ENCODE peak calls at places on chromosomes 12 and 14, in four cellular contexts. One of them, this sample, is unnamed.

GRCh38 chr14:82528011-82528410 is 994.4 kb upstream of the SEL1L start:
- DNase-seq in tibial artery: no peak
- DNase-seq in small intestine: no peak
- DNase-seq in WERI-Rb-1: no peak
- DNase-seq in this sample: no peak

GRCh38 chr12:96258451-96258933 is 64.3 kb downstream of the ELK3 start:
- DNase-seq in tibial artery: peak; percentile 68
- DNase-seq in small intestine: no peak
- DNase-seq in WERI-Rb-1: no peak
- DNase-seq in this sample: peak; percentile 40

GRCh38 chr12:46675736-46676135 is 150.1 kb downstream of the SLC38A4 start:
- DNase-seq in tibial artery: no peak
- DNase-seq in WERI-Rb-1: peak; percentile 23
- DNase-seq in small intestine: peak; percentile 15
- DNase-seq in this sample: peak; percentile 13

GRCh38 chr14:32259368-32260013 is 56.4 kb upstream of the RNU6-8 start:
- DNase-seq in tibial artery: no peak
- DNase-seq in small intestine: peak; percentile 36
- DNase-seq in WERI-Rb-1: no peak
- DNase-seq in this sample: no peak

GRCh38 chr14:64467131-64467530 is 1.8 kb downstream of the AKAP5 start:
- DNase-seq in WERI-Rb-1: no peak
- DNase-seq in small intestine: no peak
- DNase-seq in tibial artery: no peak
- DNase-seq in this sample: no peak

GRCh38 chr14:103527408-103528157 is 1.4 kb upstream of the TRMT61A start:
- DNase-seq in small intestine: no peak
- DNase-seq in tibial artery: no peak
- DNase-seq in WERI-Rb-1: no peak
- DNase-seq in this sample: no peak

GRCh38 chr12:11771356-11771755 is 121.9 kb downstream of the ETV6 start:
- DNase-seq in tibial artery: no peak
- DNase-seq in WERI-Rb-1: no peak
- DNase-seq in small intestine: no peak
- DNase-seq in this sample: no peak

GRCh38 chr12:117032593-117033381 is 66.4 kb downstream of the TESC start:
- DNase-seq in tibial artery: no peak
- DNase-seq in WERI-Rb-1: no peak
- DNase-seq in small intestine: no peak
- DNase-seq in this sample: peak; percentile 43

GRCh38 chr14:93103392-93104080 is 12.2 kb downstream of the ITPK1 start:
- DNase-seq in small intestine: peak; percentile 95
- DNase-seq in tibial artery: no peak
- DNase-seq in WERI-Rb-1: no peak
- DNase-seq in this sample: no peak

GRCh38 chr14:57066887-57067513 is 201.7 kb downstream of the EXOC5 start:
- DNase-seq in tibial artery: no peak
- DNase-seq in small intestine: peak; percentile 42
- DNase-seq in WERI-Rb-1: peak; percentile 88
- DNase-seq in this sample: peak; percentile 54

GRCh38 chr12:125183187-125184067 is 118.2 kb downstream of the AACS start:
- DNase-seq in tibial artery: peak; percentile 59
- DNase-seq in WERI-Rb-1: peak; percentile 86
- DNase-seq in small intestine: peak; percentile 72
- DNase-seq in this sample: peak; percentile 75

GRCh38 chr14:69887740-69888657 is 8.8 kb downstream of the SMOC1 start:
- DNase-seq in tibial artery: no peak
- DNase-seq in WERI-Rb-1: no peak
- DNase-seq in small intestine: no peak
- DNase-seq in this sample: no peak

GRCh38 chr12:62698701-62699101 is 232.1 kb downstream of the MON2 start:
- DNase-seq in small intestine: no peak
- DNase-seq in tibial artery: no peak
- DNase-seq in WERI-Rb-1: no peak
- DNase-seq in this sample: no peak

GRCh38 chr14:87434680-87435079 is 558.3 kb downstream of the GALC start:
- DNase-seq in WERI-Rb-1: no peak
- DNase-seq in small intestine: no peak
- DNase-seq in tibial artery: no peak
- DNase-seq in this sample: no peak

GRCh38 chr14:103928011-103928890 is at the start of gene TDRD9:
- DNase-seq in WERI-Rb-1: no peak
- DNase-seq in small intestine: no peak
- DNase-seq in tibial artery: no peak
- DNase-seq in this sample: peak; percentile 9

GRCh38 chr12:29794869-29795268 is 11.1 kb upstream of the TMTC1 start:
- DNase-seq in small intestine: no peak
- DNase-seq in tibial artery: no peak
- DNase-seq in WERI-Rb-1: no peak
- DNase-seq in this sample: no peak

GRCh38 chr12:62933220-62933870 is 1.6 kb downstream of the PPM1H start:
- DNase-seq in tibial artery: no peak
- DNase-seq in small intestine: peak; percentile 49
- DNase-seq in WERI-Rb-1: peak; percentile 33
- DNase-seq in this sample: peak; percentile 41

GRCh38 chr14:35878272-35879140 is 52.4 kb downstream of the BRMS1L start:
- DNase-seq in WERI-Rb-1: no peak
- DNase-seq in small intestine: peak; percentile 33
- DNase-seq in tibial artery: no peak
- DNase-seq in this sample: no peak

GRCh38 chr14:104220225-104221070 is 82.1 kb downstream of the KIF26A start:
- DNase-seq in WERI-Rb-1: peak; percentile 87
- DNase-seq in small intestine: peak; percentile 48
- DNase-seq in tibial artery: no peak
- DNase-seq in this sample: no peak

GRCh38 chr14:104086661-104087461 is 1.4 kb downstream of the ASPG start:
- DNase-seq in WERI-Rb-1: no peak
- DNase-seq in tibial artery: peak; percentile 20
- DNase-seq in small intestine: no peak
- DNase-seq in this sample: no peak

GRCh38 chr14:54252072-54252730 is 144.6 kb upstream of the CDKN3 start:
- DNase-seq in tibial artery: no peak
- DNase-seq in small intestine: no peak
- DNase-seq in WERI-Rb-1: no peak
- DNase-seq in this sample: no peak

GRCh38 chr14:105641075-105641937 is 114.9 kb downstream of the TMEM121 start:
- DNase-seq in tibial artery: no peak
- DNase-seq in WERI-Rb-1: no peak
- DNase-seq in small intestine: no peak
- DNase-seq in this sample: no peak

GRCh38 chr12:6919588-6919987 is 5.2 kb downstream of the ENO2 start:
- DNase-seq in tibial artery: no peak
- DNase-seq in WERI-Rb-1: no peak
- DNase-seq in small intestine: no peak
- DNase-seq in this sample: no peak

GRCh38 chr14:32426596-32427408 is 97.7 kb downstream of the AKAP6 start:
- DNase-seq in small intestine: no peak
- DNase-seq in tibial artery: no peak
- DNase-seq in WERI-Rb-1: peak; percentile 64
- DNase-seq in this sample: no peak

GRCh38 chr12:45130881-45131281 is 80.0 kb upstream of the DBX2 start:
- DNase-seq in small intestine: peak; percentile 45
- DNase-seq in tibial artery: peak; percentile 27
- DNase-seq in WERI-Rb-1: peak; percentile 51
- DNase-seq in this sample: peak; percentile 9

GRCh38 chr12:26126340-26127284 is 1.8 kb upstream of the BHLHE41 start:
- DNase-seq in small intestine: peak; percentile 87
- DNase-seq in tibial artery: peak; percentile 86
- DNase-seq in WERI-Rb-1: peak; percentile 76
- DNase-seq in this sample: peak; percentile 91

GRCh38 chr12:26704684-26705475 is 128.1 kb downstream of the ITPR2 start:
- DNase-seq in small intestine: peak; percentile 64
- DNase-seq in WERI-Rb-1: no peak
- DNase-seq in tibial artery: peak; percentile 29
- DNase-seq in this sample: no peak

GRCh38 chr14:36373982-36374673 is 53.7 kb upstream of the MBIP start:
- DNase-seq in small intestine: peak; percentile 84
- DNase-seq in WERI-Rb-1: peak; percentile 73
- DNase-seq in tibial artery: peak; percentile 74
- DNase-seq in this sample: peak; percentile 87

GRCh38 chr14:32202941-32203882 is at the start of gene RNU6-8:
- DNase-seq in WERI-Rb-1: peak; percentile 90
- DNase-seq in small intestine: peak; percentile 77
- DNase-seq in tibial artery: peak; percentile 69
- DNase-seq in this sample: peak; percentile 94

GRCh38 chr14:105299654-105300541 is 903 bp downstream of the BRF1 start:
- DNase-seq in small intestine: no peak
- DNase-seq in tibial artery: no peak
- DNase-seq in WERI-Rb-1: no peak
- DNase-seq in this sample: peak; percentile 21

GRCh38 chr12:21502164-21502496 is 541 bp downstream of the GOLT1B start:
- DNase-seq in small intestine: peak; percentile 13
- DNase-seq in WERI-Rb-1: no peak
- DNase-seq in tibial artery: no peak
- DNase-seq in this sample: peak; percentile 42

GRCh38 chr14:95063391-95063790 is 93.9 kb downstream of the DICER1 start:
- DNase-seq in WERI-Rb-1: no peak
- DNase-seq in small intestine: no peak
- DNase-seq in tibial artery: no peak
- DNase-seq in this sample: no peak

GRCh38 chr12:50955697-50956096 is 3.4 kb downstream of the HIGD1C start:
- DNase-seq in WERI-Rb-1: no peak
- DNase-seq in small intestine: no peak
- DNase-seq in tibial artery: no peak
- DNase-seq in this sample: no peak

DNA sequence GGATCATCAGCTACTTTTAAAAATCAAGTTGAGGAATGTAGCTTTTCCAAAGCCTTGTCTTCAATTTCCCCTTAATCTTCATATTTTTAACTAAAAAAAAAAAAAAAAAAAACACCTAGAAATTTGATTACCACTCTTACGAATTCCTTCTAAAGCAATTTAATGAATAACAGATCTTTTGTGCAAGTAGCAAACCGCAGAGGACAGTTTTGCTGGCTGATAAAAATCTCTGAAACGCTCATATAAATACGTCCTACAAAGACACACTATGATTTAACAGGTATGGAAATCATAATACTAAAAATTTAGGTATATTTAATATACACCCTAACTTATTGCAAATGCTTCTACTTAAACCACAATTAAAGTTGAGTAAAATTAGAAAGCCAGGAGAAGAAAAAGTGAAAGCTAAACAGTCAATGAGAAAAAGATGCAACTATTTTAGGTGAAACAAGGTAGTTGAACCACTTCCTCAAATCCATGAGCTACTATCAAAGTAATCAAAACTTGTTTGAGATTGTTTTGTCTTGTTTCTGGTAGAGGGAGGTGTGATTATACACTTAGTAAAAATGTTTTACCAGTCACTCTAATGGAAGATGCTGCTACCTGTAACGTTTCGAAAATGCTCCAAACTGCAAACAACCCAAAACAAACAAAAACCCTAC is 2.3 kb downstream of the PAWR start:
- DNase-seq in small intestine: no peak
- DNase-seq in tibial artery: no peak
- DNase-seq in WERI-Rb-1: no peak
- DNase-seq in this sample: no peak
- H3K4me3 ChIP-seq in small intestine: peak overlapping the region; percentile 90
- H3K4me3 ChIP-seq in tibial artery: peak overlapping the region; percentile 97
- H3K4me3 ChIP-seq in WERI-Rb-1: peak overlapping the region; percentile 96
- H3K4me3 ChIP-seq in this sample: peak overlapping the region; percentile 92

GRCh38 chr14:28157289-28157869 is 609.2 kb upstream of the FOXG1 start:
- DNase-seq in WERI-Rb-1: no peak
- DNase-seq in small intestine: no peak
- DNase-seq in tibial artery: no peak
- DNase-seq in this sample: no peak

GRCh38 chr14:28163261-28163660 is 603.3 kb upstream of the FOXG1 start:
- DNase-seq in WERI-Rb-1: no peak
- DNase-seq in small intestine: no peak
- DNase-seq in tibial artery: no peak
- DNase-seq in this sample: no peak

GRCh38 chr14:28163897-28164296 is 602.7 kb upstream of the FOXG1 start:
- DNase-seq in small intestine: no peak
- DNase-seq in tibial artery: no peak
- DNase-seq in WERI-Rb-1: peak; percentile 24
- DNase-seq in this sample: no peak

GRCh38 chr14:28157887-28158791 is 608.4 kb upstream of the FOXG1 start:
- DNase-seq in small intestine: no peak
- DNase-seq in tibial artery: no peak
- DNase-seq in WERI-Rb-1: no peak
- DNase-seq in this sample: no peak

DNA sequence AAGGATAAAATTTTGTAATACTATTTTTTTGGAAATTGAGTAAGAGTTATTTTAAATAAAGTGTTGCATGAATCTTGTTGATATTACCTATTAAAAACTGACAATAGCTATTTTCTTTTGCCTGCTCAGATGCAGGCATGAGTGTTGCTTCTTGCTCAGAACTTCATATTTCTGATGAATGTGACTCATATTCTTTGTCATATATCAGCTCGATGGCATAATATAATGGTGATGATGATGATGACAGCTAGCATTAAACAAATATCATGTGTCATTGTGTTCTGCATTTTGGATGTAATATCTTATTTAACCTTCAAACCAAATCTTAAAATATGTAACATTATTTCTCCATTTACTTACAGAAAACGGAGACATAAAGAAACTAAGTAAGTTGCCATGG is 605.5 kb upstream of the FOXG1 start:
- DNase-seq in small intestine: no peak
- DNase-seq in WERI-Rb-1: no peak
- DNase-seq in tibial artery: no peak
- DNase-seq in this sample: no peak
- H3K36me3 ChIP-seq in small intestine: no peaks in the 10 kb centered on the region
- H3K36me3 ChIP-seq in WERI-Rb-1: no peaks in the 10 kb centered on the region
- H3K36me3 ChIP-seq in tibial artery: no peaks in the 10 kb centered on the region
- H3K36me3 ChIP-seq in this sample: no peaks in the 10 kb centered on the region

GRCh38 chr12:34379142-34379541 is 356.8 kb downstream of the ALG10 start:
- DNase-seq in small intestine: no peak
- DNase-seq in WERI-Rb-1: no peak
- DNase-seq in tibial artery: no peak
- DNase-seq in this sample: no peak
- H3K9me3 ChIP-seq in small intestine: peaks cover 12% of the 10 kb centered on the region
- H3K9me3 ChIP-seq in WERI-Rb-1: no peaks in the 10 kb centered on the region
- H3K9me3 ChIP-seq in tibial artery: peaks cover 41% of the 10 kb centered on the region
- H3K9me3 ChIP-seq in this sample: no peaks in the 10 kb centered on the region

GRCh38 chr14:68790656-68791077 is 2.2 kb downstream of the ZFP36L1 start:
- DNase-seq in tibial artery: no peak
- DNase-seq in small intestine: peak; percentile 36
- DNase-seq in WERI-Rb-1: no peak
- DNase-seq in this sample: peak; percentile 26

GRCh38 chr14:68788275-68789001 is 4.4 kb downstream of the ZFP36L1 start:
- DNase-seq in tibial artery: no peak
- DNase-seq in small intestine: peak; percentile 15
- DNase-seq in WERI-Rb-1: no peak
- DNase-seq in this sample: no peak

GRCh38 chr14:68787235-68787727 is 5.6 kb downstream of the ZFP36L1 start:
- DNase-seq in tibial artery: peak; percentile 41
- DNase-seq in WERI-Rb-1: peak; percentile 66
- DNase-seq in small intestine: peak; percentile 43
- DNase-seq in this sample: no peak

GRCh38 chr14:68789798-68790655 is 2.8 kb downstream of the ZFP36L1 start:
- DNase-seq in WERI-Rb-1: no peak
- DNase-seq in small intestine: peak; percentile 31
- DNase-seq in tibial artery: no peak
- DNase-seq in this sample: peak; percentile 39

GRCh38 chr14:68789002-68789797 is 3.7 kb downstream of the ZFP36L1 start:
- DNase-seq in WERI-Rb-1: peak; percentile 94
- DNase-seq in small intestine: peak; percentile 87
- DNase-seq in tibial artery: peak; percentile 82
- DNase-seq in this sample: peak; percentile 90
- H3K4me3 ChIP-seq in WERI-Rb-1: no peak overlapping the region
- H3K4me3 ChIP-seq in small intestine: peak overlapping the region; percentile 66
- H3K4me3 ChIP-seq in tibial artery: peak overlapping the region; percentile 88
- H3K4me3 ChIP-seq in this sample: peak overlapping the region; percentile 94

This sample was measured in thyroid gland.